ENCODE peak calls at places on chromosomes 16 and 17, in four cellular contexts. One of them, this sample, is unnamed.

GRCh38 chr17:79837888-79838540 is 1.2 kb downstream of the CBX4 start:
- DNase-seq in GM23338: no peak
- DNase-seq in WTC11: no peak
- DNase-seq in H1: no peak
- DNase-seq in this sample: no peak

GRCh38 chr17:41835214-41835799 is 725 bp downstream of the NT5C3B start:
- DNase-seq in GM23338: no peak
- DNase-seq in WTC11: no peak
- DNase-seq in H1: no peak
- DNase-seq in this sample: no peak

GRCh38 chr17:63399316-63399715 is 46.8 kb downstream of the CYB561 start:
- DNase-seq in GM23338: no peak
- DNase-seq in WTC11: no peak
- DNase-seq in H1: no peak
- DNase-seq in this sample: no peak

GRCh38 chr17:28944862-28945741 is 6.2 kb downstream of the PHF12 start:
- DNase-seq in GM23338: no peak
- DNase-seq in WTC11: no peak
- DNase-seq in H1: no peak
- DNase-seq in this sample: no peak

GRCh38 chr17:79812969-79813825 is 16.3 kb upstream of the CBX8 start:
- DNase-seq in GM23338: no peak
- DNase-seq in WTC11: no peak
- DNase-seq in H1: peak
- DNase-seq in this sample: no peak

GRCh38 chr16:85279874-85280545 is 167.7 kb upstream of the CIBAR2 start:
- DNase-seq in GM23338: no peak
- DNase-seq in WTC11: no peak
- DNase-seq in H1: no peak
- DNase-seq in this sample: no peak

GRCh38 chr17:882827-883585 is 96.6 kb downstream of the NXN start:
- DNase-seq in GM23338: peak
- DNase-seq in WTC11: peak
- DNase-seq in H1: no peak
- DNase-seq in this sample: no peak

GRCh38 chr17:57178839-57179238 is 77.5 kb upstream of the MSI2 start:
- DNase-seq in GM23338: no peak
- DNase-seq in WTC11: no peak
- DNase-seq in H1: no peak
- DNase-seq in this sample: no peak

GRCh38 chr17:40306395-40306794 is 2.6 kb upstream of the RARA start:
- DNase-seq in GM23338: no peak
- DNase-seq in WTC11: no peak
- DNase-seq in H1: no peak
- DNase-seq in this sample: no peak

GRCh38 chr17:6269474-6269873 is 165.4 kb downstream of the AIPL1 start:
- DNase-seq in GM23338: peak
- DNase-seq in WTC11: peak
- DNase-seq in H1: peak
- DNase-seq in this sample: no peak

DNA sequence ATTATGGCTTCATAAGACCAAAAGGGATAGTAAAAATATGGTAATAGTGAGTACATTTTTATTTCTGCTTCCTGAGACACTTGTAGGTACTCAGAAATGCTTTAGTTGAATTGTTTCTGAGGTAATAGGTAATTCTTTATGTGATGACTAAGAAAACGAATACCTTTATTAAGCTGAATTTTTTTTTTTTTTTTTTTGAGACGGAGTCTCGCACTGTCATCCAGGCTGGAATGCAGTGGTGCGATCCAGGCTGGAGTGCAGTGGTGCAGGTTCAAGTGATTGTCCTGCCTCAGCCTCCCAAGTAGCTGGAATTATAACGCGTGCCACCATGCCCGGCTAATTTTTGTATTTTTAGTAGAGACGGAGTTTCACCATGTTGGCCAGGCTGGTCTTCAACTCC is 1.9 kb downstream of the RAD51C start:
- DNase-seq in GM23338: no peak
- DNase-seq in WTC11: no peak
- DNase-seq in H1: no peak
- DNase-seq in this sample: no peak
- TF ChIP-seq CREB1 in GM23338: no peak
- TF ChIP-seq CREB1 in WTC11: no peak
- TF ChIP-seq CREB1 in H1: no peak
- TF ChIP-seq CREB1 in this sample: no peak

GRCh38 chr16:57536306-57537193 is at the start of gene CCDC102A:
- DNase-seq in GM23338: peak
- DNase-seq in WTC11: peak
- DNase-seq in H1: peak
- DNase-seq in this sample: no peak
- TF ChIP-seq CREB1 in GM23338: no peak
- TF ChIP-seq CREB1 in WTC11: no peak
- TF ChIP-seq CREB1 in H1: no peak
- TF ChIP-seq CREB1 in this sample: no peak

DNA sequence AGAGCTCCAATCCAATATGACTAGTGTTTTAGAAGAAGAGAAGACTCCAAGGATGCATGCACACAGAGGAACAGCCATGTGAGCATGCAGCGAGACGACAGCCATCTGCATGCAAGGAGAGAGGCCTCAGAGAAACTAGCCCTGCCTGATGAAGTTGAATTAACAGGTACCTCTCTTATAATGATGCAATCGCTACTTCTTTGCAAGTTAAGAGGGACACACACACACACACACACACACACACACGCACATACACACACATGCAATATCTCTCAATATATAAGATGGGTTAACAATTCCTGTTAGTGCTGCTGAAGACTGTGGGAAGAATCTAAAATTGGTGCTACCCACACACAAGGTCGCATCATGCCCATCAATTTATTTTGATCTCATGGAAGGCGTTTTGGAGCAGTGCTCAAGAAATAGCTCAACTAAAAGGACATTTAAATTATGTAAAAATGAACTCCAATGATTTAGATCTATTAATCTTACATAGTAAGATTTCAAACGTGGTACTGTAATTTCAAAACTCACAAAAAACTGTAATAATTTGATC is 7.0 kb upstream of the GINS3 start:
- DNase-seq in GM23338: no peak
- DNase-seq in WTC11: no peak
- DNase-seq in H1: no peak
- DNase-seq in this sample: no peak
- TF ChIP-seq CREB1 in GM23338: no peak
- TF ChIP-seq CREB1 in WTC11: no peak
- TF ChIP-seq CREB1 in H1: no peak
- TF ChIP-seq CREB1 in this sample: no peak

DNA sequence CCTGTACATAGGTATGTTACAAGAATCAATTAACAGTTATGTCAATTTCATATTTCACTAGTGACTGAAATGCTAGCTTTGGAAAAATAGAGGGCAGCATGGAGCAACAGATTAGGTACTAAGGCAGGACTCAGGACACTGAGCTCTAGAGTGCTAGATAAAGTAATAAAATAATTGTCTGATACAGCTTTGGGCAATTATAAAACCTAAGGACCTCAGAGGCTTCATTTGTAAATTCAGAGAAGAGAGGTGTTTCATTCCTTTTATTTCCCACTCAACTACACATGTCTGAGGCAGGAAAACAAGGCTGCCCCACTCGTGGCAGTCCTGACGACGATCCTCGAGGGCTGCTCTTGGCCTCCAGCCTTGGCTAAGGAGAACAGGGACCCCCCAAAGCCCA is 81.5 kb downstream of the CA4 start:
- DNase-seq in GM23338: peak
- DNase-seq in WTC11: no peak
- DNase-seq in H1: no peak
- DNase-seq in this sample: no peak
- TF ChIP-seq CREB1 in GM23338: no peak
- TF ChIP-seq CREB1 in WTC11: no peak
- TF ChIP-seq CREB1 in H1: no peak
- TF ChIP-seq CREB1 in this sample: no peak

GRCh38 chr16:27670071-27670825 is 120.3 kb downstream of the KATNIP start:
- DNase-seq in GM23338: no peak
- DNase-seq in WTC11: no peak
- DNase-seq in H1: no peak
- DNase-seq in this sample: no peak

GRCh38 chr16:27676807-27677206 is 126.9 kb downstream of the KATNIP start:
- DNase-seq in GM23338: no peak
- DNase-seq in WTC11: no peak
- DNase-seq in H1: no peak
- DNase-seq in this sample: no peak

GRCh38 chr16:27677300-27677699 is 127.4 kb downstream of the KATNIP start:
- DNase-seq in GM23338: no peak
- DNase-seq in WTC11: no peak
- DNase-seq in H1: no peak
- DNase-seq in this sample: no peak

GRCh38 chr16:27665881-27666280 is 115.9 kb downstream of the KATNIP start:
- DNase-seq in GM23338: peak
- DNase-seq in WTC11: no peak
- DNase-seq in H1: no peak
- DNase-seq in this sample: no peak

DNA sequence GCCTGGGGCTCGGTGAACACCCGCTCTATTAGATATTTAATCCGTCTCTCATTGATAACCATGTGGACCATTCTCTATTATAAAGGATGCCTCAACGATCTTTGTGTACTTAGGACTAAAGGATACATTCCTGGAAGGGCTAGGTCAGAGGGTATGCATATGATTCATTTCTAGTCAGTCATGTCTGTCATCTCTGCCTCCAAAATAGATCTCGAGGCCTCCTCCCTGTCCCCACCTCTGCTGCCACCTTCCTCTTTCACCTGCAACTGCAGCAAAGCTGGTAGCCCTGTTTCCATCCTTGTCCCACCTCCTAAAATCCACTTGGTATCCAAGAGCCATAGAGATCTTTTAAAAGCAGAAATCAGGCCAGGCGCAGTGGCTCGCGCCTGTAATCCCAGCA is 121.5 kb downstream of the KATNIP start:
- DNase-seq in GM23338: peak
- DNase-seq in WTC11: peak
- DNase-seq in H1: no peak
- DNase-seq in this sample: no peak
- TF ChIP-seq CREB1 in GM23338: no peak
- TF ChIP-seq CREB1 in WTC11: no peak
- TF ChIP-seq CREB1 in H1: no peak
- TF ChIP-seq CREB1 in this sample: no peak

GRCh38 chr16:56606688-56607618 is 1.4 kb upstream of the MT2A start:
- DNase-seq in GM23338: peak
- DNase-seq in WTC11: no peak
- DNase-seq in H1: no peak
- DNase-seq in this sample: no peak

GRCh38 chr16:56604966-56605365 is 3.4 kb upstream of the MT2A start:
- DNase-seq in GM23338: no peak
- DNase-seq in WTC11: no peak
- DNase-seq in H1: no peak
- DNase-seq in this sample: no peak

GRCh38 chr16:56607675-56608042 is 725 bp upstream of the MT2A start:
- DNase-seq in GM23338: no peak
- DNase-seq in WTC11: no peak
- DNase-seq in H1: no peak
- DNase-seq in this sample: no peak

GRCh38 chr16:56605475-56605874 is 2.9 kb upstream of the MT2A start:
- DNase-seq in GM23338: no peak
- DNase-seq in WTC11: no peak
- DNase-seq in H1: no peak
- DNase-seq in this sample: no peak

DNA sequence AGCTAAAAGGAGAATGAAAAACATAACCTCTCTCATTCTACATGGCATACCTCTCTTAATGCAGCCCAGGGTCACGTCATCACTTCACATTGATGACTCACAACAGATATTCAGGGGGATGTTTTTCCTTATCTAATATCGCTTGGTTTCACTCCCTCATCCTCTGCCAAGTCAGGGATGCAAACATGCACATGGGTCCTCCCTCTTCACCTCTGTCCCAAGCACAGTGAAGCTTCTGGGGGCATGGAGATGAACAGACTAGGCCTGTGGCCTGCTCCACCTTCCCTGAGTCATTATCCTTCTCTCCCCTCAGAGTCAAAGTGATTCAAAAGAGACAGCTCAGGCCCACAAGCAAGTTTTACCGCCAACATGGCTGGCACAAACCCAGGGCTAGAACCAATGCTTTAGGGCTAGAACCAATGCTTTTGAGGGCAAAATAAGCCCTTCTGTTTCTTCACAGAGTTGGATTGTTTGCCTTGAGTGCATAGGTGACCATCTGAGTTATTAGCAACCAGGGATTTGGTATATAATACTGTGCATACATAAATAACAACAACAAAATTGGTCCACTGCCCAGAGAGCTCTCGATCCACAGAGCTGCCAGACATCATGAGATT is 2.2 kb upstream of the MT2A start:
- DNase-seq in GM23338: no peak
- DNase-seq in WTC11: no peak
- DNase-seq in H1: no peak
- DNase-seq in this sample: no peak
- TF ChIP-seq CREB1 in GM23338: no peak
- TF ChIP-seq CREB1 in WTC11: no peak
- TF ChIP-seq CREB1 in H1: no peak
- TF ChIP-seq CREB1 in this sample: no peak

DNA sequence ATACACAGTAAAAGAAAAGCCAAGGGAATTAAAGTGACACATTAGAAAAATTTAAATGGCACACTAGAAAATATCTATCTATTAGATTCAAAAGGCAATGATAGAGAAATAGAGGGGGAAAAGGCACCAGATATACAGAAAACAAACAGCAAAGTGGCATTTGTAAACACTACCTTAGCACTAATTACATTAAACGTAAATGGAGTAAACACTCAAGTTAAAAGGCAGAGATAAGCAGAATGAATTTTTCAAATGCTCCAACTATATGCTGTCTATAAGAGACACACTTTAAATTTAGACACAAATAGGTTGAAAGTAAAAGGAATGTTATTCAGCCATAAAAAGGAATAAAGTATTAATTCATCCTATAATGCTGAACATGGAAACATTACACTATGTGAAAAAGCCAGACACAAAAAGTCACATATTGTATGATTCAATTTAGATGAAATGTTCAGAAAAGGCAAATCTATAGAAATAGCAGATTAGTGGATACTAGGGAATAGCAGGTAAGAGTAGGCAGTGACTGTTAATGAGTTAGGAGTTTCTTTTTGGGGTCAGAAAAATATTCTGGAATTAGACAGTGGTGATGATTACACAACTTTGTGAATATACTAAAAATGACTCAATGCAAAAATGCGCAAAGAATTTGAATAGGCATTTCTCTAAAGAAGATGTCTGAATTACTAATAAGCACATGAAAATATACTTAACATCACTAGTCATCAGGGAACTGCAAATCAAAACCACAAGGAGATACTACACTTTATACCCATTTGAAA is 92.4 kb downstream of the BRIP1 start:
- DNase-seq in GM23338: no peak
- DNase-seq in WTC11: no peak
- DNase-seq in H1: no peak
- DNase-seq in this sample: no peak
- TF ChIP-seq CREB1 in GM23338: no peak
- TF ChIP-seq CREB1 in WTC11: no peak
- TF ChIP-seq CREB1 in H1: no peak
- TF ChIP-seq CREB1 in this sample: no peak

DNA sequence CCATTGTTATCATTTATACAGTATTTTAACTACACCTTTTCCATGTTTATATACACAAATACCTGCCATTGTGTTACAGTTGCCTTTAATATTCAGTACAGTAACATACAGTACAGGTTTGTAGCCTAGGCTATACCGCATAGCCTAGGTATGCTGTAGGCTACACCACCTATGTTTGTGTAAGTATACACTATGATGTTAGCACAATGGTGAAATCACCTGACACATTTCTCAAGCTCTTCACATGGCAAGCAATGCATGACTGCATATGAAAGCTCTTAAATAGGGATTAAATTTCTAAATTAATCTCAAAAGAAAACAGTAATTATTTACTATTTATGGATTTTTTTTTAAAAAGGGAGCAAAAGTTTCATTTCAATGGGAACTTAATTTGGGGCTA is 12.0 kb downstream of the LRRC37B start:
- DNase-seq in GM23338: no peak
- DNase-seq in WTC11: no peak
- DNase-seq in H1: no peak
- DNase-seq in this sample: no peak
- TF ChIP-seq CREB1 in GM23338: no peak
- TF ChIP-seq CREB1 in WTC11: no peak
- TF ChIP-seq CREB1 in H1: no peak
- TF ChIP-seq CREB1 in this sample: no peak

This sample was measured in GM12878.